ENCODE peak calls at places on chromosomes 12 and 14, in nine cellular contexts. Q is RCC 7860, P is pancreas, X is substantia nigra, Z is GM23248, N is EL, K is H54, J is cardiac fibroblast, D is iPS-NIHi11. E is an unnamed sample.
A peak's percentile ranks its signal among the peaks of the same experiment; 100 is the strongest.

GRCh38 chr12:74541074-74541473 is 3.4 kb downstream of the ATXN7L3B start:
- DNase-seq in Q (no peak), P (no peak), X (no peak), Z (no peak), N (no peak), K (no peak), J (no peak), D (peak; percentile 29), E (no peak)

GRCh38 chr12:23954332-23954731 is 4.9 kb upstream of the SOX5 start:
- DNase-seq in Q (no peak), P (no peak), X (no peak), Z (no peak), N (no peak), K (no peak), J (peak; percentile 61), D (no peak), E (no peak)

GRCh38 chr12:124626841-124627502 is 59.6 kb upstream of the NCOR2 start:
- DNase-seq in Q (no peak), P (no peak), X (no peak), Z (peak; percentile 54), N (no peak), K (no peak), J (peak; percentile 76), D (no peak), E (no peak)

GRCh38 chr12:43325786-43326185 is 226.2 kb downstream of the ADAMTS20 start:
- DNase-seq in Q (no peak), P (no peak), X (no peak), Z (no peak), N (no peak), K (no peak), J (no peak), D (no peak), E (no peak)

GRCh38 chr12:117966511-117966910 is 2.3 kb downstream of the KSR2 start:
- DNase-seq in Q (no peak), P (no peak), X (no peak), Z (no peak), N (no peak), K (no peak), J (no peak), D (no peak), E (no peak)

GRCh38 chr12:2641209-2641608 is 153.6 kb upstream of the FKBP4 start:
- DNase-seq in Q (no peak), P (no peak), X (no peak), Z (peak; percentile 62), N (peak; percentile 52), K (peak; percentile 73), J (peak; percentile 50), D (peak; percentile 69), E (peak; percentile 14)

GRCh38 chr14:67526676-67527459 is 6.2 kb upstream of the PLEKHH1 start:
- DNase-seq in Q (peak; percentile 4), P (peak; percentile 54), X (peak; percentile 55), Z (peak; percentile 58), N (peak; percentile 61), K (peak; percentile 33), J (peak; percentile 68), D (peak; percentile 73), E (peak; percentile 12)

GRCh38 chr14:52711666-52712065 is 4.7 kb downstream of the PSMC6 start:
- DNase-seq in Q (no peak), P (no peak), X (no peak), Z (no peak), N (no peak), K (no peak), J (no peak), D (no peak), E (no peak)

GRCh38 chr14:77320238-77320935 is at the start of gene POMT2:
- DNase-seq in Q (peak; percentile 65), P (peak; percentile 93), X (peak; percentile 85), Z (peak; percentile 96), N (peak; percentile 91), K (peak; percentile 67), J (peak; percentile 91), D (peak; percentile 87), E (peak; percentile 66)

GRCh38 chr14:21070610-21071224 is 613 bp downstream of the ARHGEF40 start:
- DNase-seq in Q (peak; percentile 41), P (peak; percentile 67), X (no peak), Z (peak; percentile 77), N (peak; percentile 71), K (peak; percentile 36), J (peak; percentile 48), D (peak; percentile 72), E (no peak)

GRCh38 chr14:99904506-99904905 is 111.3 kb downstream of the EML1 start:
- DNase-seq in Q (no peak), P (no peak), X (no peak), Z (no peak), N (no peak), K (no peak), J (no peak), D (no peak), E (no peak)

GRCh38 chr12:18358930-18359329 is 97.6 kb downstream of the PIK3C2G start:
- DNase-seq in Q (no peak), P (no peak), X (no peak), Z (no peak), N (no peak), K (no peak), J (no peak), D (no peak), E (no peak)

GRCh38 chr12:131672311-131672940 is 38.5 kb upstream of the SFSWAP start:
- DNase-seq in Q (no peak), P (no peak), X (no peak), Z (no peak), N (no peak), K (no peak), J (no peak), D (no peak), E (no peak)

GRCh38 chr14:22875003-22875747 is 3.6 kb downstream of the LRP10 start:
- DNase-seq in Q (no peak), P (no peak), X (no peak), Z (no peak), N (no peak), K (no peak), J (no peak), D (no peak), E (no peak)

GRCh38 chr12:107760207-107760816 is 625 bp downstream of the PRDM4 start:
- DNase-seq in Q (no peak), P (peak; percentile 38), X (no peak), Z (peak; percentile 52), N (peak; percentile 20), K (no peak), J (peak; percentile 12), D (peak; percentile 68), E (no peak)

GRCh38 chr14:89283327-89284060 is 133.5 kb downstream of the FOXN3 start:
- DNase-seq in Q (no peak), P (no peak), X (no peak), Z (no peak), N (no peak), K (no peak), J (no peak), D (no peak), E (no peak)

GRCh38 chr12:10235761-10236631 is 23.3 kb downstream of the GABARAPL1 start:
- DNase-seq in Q (no peak), P (no peak), X (peak; percentile 7), Z (peak; percentile 61), N (peak; percentile 42), K (peak; percentile 21), J (peak; percentile 56), D (peak; percentile 60), E (no peak)

GRCh38 chr14:105460616-105461015 is 14.0 kb upstream of the CRIP2 start:
- DNase-seq in Q (no peak), P (no peak), X (no peak), Z (no peak), N (no peak), K (no peak), J (no peak), D (no peak), E (no peak)

GRCh38 chr12:10310926-10311705 is 3.4 kb downstream of the KLRD1 start:
- DNase-seq in Q (no peak), P (no peak), X (no peak), Z (peak; percentile 66), N (no peak), K (no peak), J (peak; percentile 83), D (no peak), E (no peak)

GRCh38 chr12:111429760-111430417 is 24.2 kb downstream of the SH2B3 start:
- DNase-seq in Q (no peak), P (no peak), X (no peak), Z (no peak), N (no peak), K (no peak), J (no peak), D (no peak), E (no peak)

E was measured in HS-27A.